ENCODE peak calls at places on chromosomes 6 and 20, in eight cellular contexts. Z is GM23338, B is pancreas, V is HCT116, S is stomach, N is kidney, U is upper lobe of right lung, F is left ventricle myocardium inferior. A is an unnamed sample. For H3K4me1, the result is how much of the 10 kb centered on the place peaks cover.

GRCh38 chr20:46787986-46788762 is 78.7 kb downstream of the SLC2A10 start:
- DNase-seq in S (no peak), F (no peak), B (no peak), N (no peak), U (no peak), V (no peak), Z (no peak), A (no peak)

GRCh38 chr20:25022680-25023079 is 30.1 kb upstream of the APMAP start:
- DNase-seq in N (peak), S (peak), U (peak), B (peak), V (no peak), Z (no peak), F (peak), A (peak)

GRCh38 chr20:37235065-37235464 is 26.5 kb downstream of the GHRH start:
- DNase-seq in U (no peak), N (no peak), S (no peak), Z (no peak), V (no peak), F (no peak), B (no peak), A (no peak)

GRCh38 chr6:148747493-148748160 is 797 bp downstream of the UST start:
- DNase-seq in N (peak), U (peak), V (no peak), S (peak), F (peak), Z (peak), B (peak), A (peak)

GRCh38 chr6:8499540-8499939 is 64.2 kb upstream of the SLC35B3 start:
- DNase-seq in N (no peak), U (no peak), F (no peak), Z (peak), S (no peak), B (no peak), V (peak), A (no peak)

GRCh38 chr6:12318749-12319148 is 28.6 kb downstream of the EDN1 start:
- DNase-seq in U (no peak), S (no peak), V (no peak), B (no peak), N (no peak), Z (no peak), F (no peak), A (no peak)

GRCh38 chr6:12062605-12063004 is 50.5 kb downstream of the HIVEP1 start:
- DNase-seq in U (no peak), B (no peak), N (no peak), V (no peak), Z (no peak), S (no peak), F (no peak), A (no peak)

GRCh38 chr6:166637001-166637400 is 9.9 kb upstream of the RPS6KA2 start:
- DNase-seq in Z (no peak), V (no peak), N (peak), B (peak), U (no peak), F (no peak), S (no peak), A (no peak)

GRCh38 chr6:154301086-154301625 is 55.4 kb downstream of the IPCEF1 start:
- DNase-seq in F (no peak), V (no peak), S (no peak), Z (no peak), U (no peak), B (no peak), N (no peak), A (no peak)

GRCh38 chr6:11682525-11682924 is 96.1 kb downstream of the ADTRP start:
- DNase-seq in N (no peak), V (no peak), F (no peak), S (no peak), B (no peak), Z (no peak), U (no peak), A (no peak)

GRCh38 chr20:20593447-20594170 is 118.8 kb downstream of the RALGAPA2 start:
- DNase-seq in Z (peak), B (no peak), U (no peak), V (peak), S (no peak), F (no peak), N (no peak), A (peak)

GRCh38 chr20:20594171-20594530 is 118.3 kb downstream of the RALGAPA2 start:
- DNase-seq in Z (peak), S (no peak), F (no peak), N (no peak), U (no peak), B (no peak), V (no peak), A (no peak)
- TF ChIP-seq CTCF in Z (no peak), S (no peak), F (peak), N (no peak), U (no peak), B (no peak), V (peak), A (peak)

DNA sequence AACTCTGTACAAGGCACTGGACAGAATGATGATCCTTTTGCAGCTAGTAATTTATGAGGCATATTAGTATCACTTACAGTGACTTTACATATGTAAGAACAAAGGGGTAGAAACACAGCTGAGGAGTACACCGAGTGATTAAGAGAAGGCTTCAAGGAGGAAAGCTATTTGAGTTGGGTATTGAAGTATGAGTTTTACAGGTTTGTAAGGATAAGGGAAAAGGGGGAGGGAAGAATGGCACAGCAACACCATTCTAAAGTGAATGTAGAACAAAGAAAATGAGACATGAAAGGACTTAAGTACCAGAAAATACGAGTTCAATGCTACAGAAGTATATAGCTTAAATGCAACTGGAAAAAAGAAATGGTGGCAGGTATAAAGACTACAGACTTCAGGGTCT is 5.5 kb downstream of the CDK19 start:
- DNase-seq in Z (no peak), U (no peak), V (no peak), N (no peak), F (no peak), B (no peak), S (no peak), A (no peak)
- H3K4me1 ChIP-seq in Z (under half), U (under half), V (under half), N (under half), F (under half), B (under half), S (under half), A (under half)

GRCh38 chr6:80132942-80133517 is 26.6 kb downstream of the BCKDHB start:
- DNase-seq in Z (peak), V (peak), U (no peak), F (peak), N (no peak), S (peak), B (no peak), A (peak)
- TF ChIP-seq CTCF in Z (peak), V (peak), U (peak), F (peak), N (peak), S (peak), B (no peak), A (peak)

GRCh38 chr6:32867022-32867477 is 13.1 kb downstream of the PSMB9 start:
- DNase-seq in S (no peak), B (no peak), F (no peak), V (no peak), U (no peak), Z (peak), N (no peak), A (no peak)
- H3K4me1 ChIP-seq in S (under half), B (under half), F (under half), V (under half), U (under half), Z (under half), N (under half), A (under half)